ENCODE peak calls at places on chromosome 21, in four cellular contexts. H is mesendoderm; R is HCEC 1CT; G is activated CD4-positive, alpha-beta T cell treated with anti-CD3 and anti-CD28 coated beads, Interleukin-2, amount 50 U/mL, for 1 hour. X is an unnamed sample.

GRCh38 chr21:17501107-17502006 is 11.5 kb upstream of the CXADR start:
- DNase-seq in H (no peak), R (no peak), G (no peak), X (no peak)

GRCh38 chr21:38798481-38798882 is 7.2 kb upstream of the ETS2 start:
- DNase-seq in H (peak; percentile 79), R (peak; percentile 15), G (no peak), X (no peak)

GRCh38 chr21:46157987-46158451 is 2.6 kb upstream of the FTCD start:
- DNase-seq in H (no peak), R (no peak), G (no peak), X (peak; percentile 20)

GRCh38 chr21:39882186-39882882 is 15.1 kb downstream of the PCP4 start:
- DNase-seq in H (no peak), R (no peak), G (no peak), X (no peak)

GRCh38 chr21:44051462-44051941 is 39.4 kb downstream of the TRAPPC10 start:
- DNase-seq in H (no peak), R (no peak), G (no peak), X (no peak)

GRCh38 chr21:45456014-45456835 is 51.3 kb downstream of the COL18A1 start:
- DNase-seq in H (no peak), R (no peak), G (no peak), X (no peak)

GRCh38 chr21:43591468-43592050 is 67.7 kb downstream of the HSF2BP start:
- DNase-seq in H (no peak), R (peak; percentile 74), G (no peak), X (no peak)

GRCh38 chr21:39336457-39337008 is 12.4 kb downstream of the HMGN1 start:
- DNase-seq in H (no peak), R (no peak), G (no peak), X (peak; percentile 31)

GRCh38 chr21:42376338-42376982 is 10.1 kb upstream of the TFF1 start:
- DNase-seq in H (no peak), R (no peak), G (no peak), X (peak; percentile 74)

GRCh38 chr21:31898898-31899630 is 26.2 kb downstream of the HUNK start:
- DNase-seq in H (no peak), R (no peak), G (no peak), X (no peak)